ENCODE peak calls at places on chromosomes 3 and 15, in nine cellular contexts. One of them, this sample, is unnamed.

GRCh38 chr3:44241706-44242105 is at the start of gene TOPAZ1:
- DNase-seq in right atrium auricular region: no peak
- DNase-seq in tibial artery: no peak
- DNase-seq in GM12864: no peak
- DNase-seq in GM23338: no peak
- DNase-seq in dorsolateral prefrontal cortex: no peak
- DNase-seq in mammary epithelial cell: no peak
- DNase-seq in fibroblast of lung: no peak
- DNase-seq in CD8-positive, alpha-beta T cell: no peak
- DNase-seq in this sample: no peak

GRCh38 chr15:94047566-94047965 is 183.8 kb upstream of the MCTP2 start:
- DNase-seq in right atrium auricular region: no peak
- DNase-seq in tibial artery: no peak
- DNase-seq in GM12864: no peak
- DNase-seq in GM23338: no peak
- DNase-seq in dorsolateral prefrontal cortex: no peak
- DNase-seq in mammary epithelial cell: no peak
- DNase-seq in fibroblast of lung: no peak
- DNase-seq in CD8-positive, alpha-beta T cell: no peak
- DNase-seq in this sample: no peak

GRCh38 chr15:90868261-90868689 is at the start of gene FURIN:
- DNase-seq in right atrium auricular region: no peak
- DNase-seq in tibial artery: no peak
- DNase-seq in GM12864: no peak
- DNase-seq in GM23338: no peak
- DNase-seq in dorsolateral prefrontal cortex: no peak
- DNase-seq in mammary epithelial cell: no peak
- DNase-seq in fibroblast of lung: no peak
- DNase-seq in CD8-positive, alpha-beta T cell: no peak
- DNase-seq in this sample: no peak

GRCh38 chr15:60731583-60732130 is 252.7 kb upstream of the ICE2 start:
- DNase-seq in right atrium auricular region: no peak
- DNase-seq in tibial artery: no peak
- DNase-seq in GM12864: no peak
- DNase-seq in GM23338: no peak
- DNase-seq in dorsolateral prefrontal cortex: no peak
- DNase-seq in mammary epithelial cell: no peak
- DNase-seq in fibroblast of lung: no peak
- DNase-seq in CD8-positive, alpha-beta T cell: no peak
- DNase-seq in this sample: no peak

GRCh38 chr3:126432361-126432760 is 37.7 kb downstream of the CFAP100 start:
- DNase-seq in right atrium auricular region: peak; percentile 4
- DNase-seq in tibial artery: no peak
- DNase-seq in GM12864: no peak
- DNase-seq in GM23338: no peak
- DNase-seq in dorsolateral prefrontal cortex: no peak
- DNase-seq in mammary epithelial cell: peak; percentile 41
- DNase-seq in fibroblast of lung: peak; percentile 12
- DNase-seq in CD8-positive, alpha-beta T cell: no peak
- DNase-seq in this sample: no peak

GRCh38 chr3:109806929-109807328 is 469.6 kb upstream of the DPPA4 start:
- DNase-seq in right atrium auricular region: no peak
- DNase-seq in tibial artery: no peak
- DNase-seq in GM12864: no peak
- DNase-seq in GM23338: no peak
- DNase-seq in dorsolateral prefrontal cortex: no peak
- DNase-seq in mammary epithelial cell: peak; percentile 78
- DNase-seq in fibroblast of lung: peak; percentile 31
- DNase-seq in CD8-positive, alpha-beta T cell: peak; percentile 32
- DNase-seq in this sample: no peak

GRCh38 chr3:29202368-29202767 is 78.5 kb upstream of the RBMS3 start:
- DNase-seq in right atrium auricular region: no peak
- DNase-seq in tibial artery: no peak
- DNase-seq in GM12864: no peak
- DNase-seq in GM23338: no peak
- DNase-seq in dorsolateral prefrontal cortex: no peak
- DNase-seq in mammary epithelial cell: no peak
- DNase-seq in fibroblast of lung: peak; percentile 14
- DNase-seq in CD8-positive, alpha-beta T cell: no peak
- DNase-seq in this sample: no peak

GRCh38 chr3:40200754-40201316 is 108.7 kb upstream of the EIF1B start:
- DNase-seq in right atrium auricular region: no peak
- DNase-seq in tibial artery: no peak
- DNase-seq in GM12864: no peak
- DNase-seq in GM23338: no peak
- DNase-seq in dorsolateral prefrontal cortex: no peak
- DNase-seq in mammary epithelial cell: no peak
- DNase-seq in fibroblast of lung: no peak
- DNase-seq in CD8-positive, alpha-beta T cell: no peak
- DNase-seq in this sample: no peak

GRCh38 chr15:27271258-27271657 is 300.3 kb downstream of the GABRG3 start:
- DNase-seq in right atrium auricular region: no peak
- DNase-seq in tibial artery: no peak
- DNase-seq in GM12864: no peak
- DNase-seq in GM23338: peak; percentile 67
- DNase-seq in dorsolateral prefrontal cortex: no peak
- DNase-seq in mammary epithelial cell: no peak
- DNase-seq in fibroblast of lung: no peak
- DNase-seq in CD8-positive, alpha-beta T cell: no peak
- DNase-seq in this sample: no peak

GRCh38 chr15:66763186-66764066 is 61.4 kb downstream of the SMAD6 start:
- DNase-seq in right atrium auricular region: peak; percentile 94
- DNase-seq in tibial artery: peak; percentile 92
- DNase-seq in GM12864: no peak
- DNase-seq in GM23338: no peak
- DNase-seq in dorsolateral prefrontal cortex: no peak
- DNase-seq in mammary epithelial cell: no peak
- DNase-seq in fibroblast of lung: no peak
- DNase-seq in CD8-positive, alpha-beta T cell: no peak
- DNase-seq in this sample: no peak

GRCh38 chr3:119352863-119353527 is 58.8 kb downstream of the ARHGAP31 start:
- DNase-seq in right atrium auricular region: no peak
- DNase-seq in tibial artery: no peak
- DNase-seq in GM12864: peak; percentile 37
- DNase-seq in GM23338: peak; percentile 54
- DNase-seq in dorsolateral prefrontal cortex: no peak
- DNase-seq in mammary epithelial cell: peak; percentile 11
- DNase-seq in fibroblast of lung: peak; percentile 80
- DNase-seq in CD8-positive, alpha-beta T cell: no peak
- DNase-seq in this sample: peak; percentile 24

GRCh38 chr15:20345401-20345958 is 196.1 kb downstream of the GOLGA6L6 start:
- DNase-seq in right atrium auricular region: no peak
- DNase-seq in tibial artery: no peak
- DNase-seq in GM12864: no peak
- DNase-seq in GM23338: no peak
- DNase-seq in dorsolateral prefrontal cortex: no peak
- DNase-seq in mammary epithelial cell: no peak
- DNase-seq in fibroblast of lung: no peak
- DNase-seq in CD8-positive, alpha-beta T cell: no peak
- DNase-seq in this sample: no peak

GRCh38 chr3:27494784-27495183 is 10.6 kb upstream of the SLC4A7 start:
- DNase-seq in right atrium auricular region: no peak
- DNase-seq in tibial artery: no peak
- DNase-seq in GM12864: no peak
- DNase-seq in GM23338: no peak
- DNase-seq in dorsolateral prefrontal cortex: no peak
- DNase-seq in mammary epithelial cell: no peak
- DNase-seq in fibroblast of lung: no peak
- DNase-seq in CD8-positive, alpha-beta T cell: no peak
- DNase-seq in this sample: no peak

GRCh38 chr3:62261121-62261520 is 112.2 kb downstream of the FEZF2 start:
- DNase-seq in right atrium auricular region: no peak
- DNase-seq in tibial artery: no peak
- DNase-seq in GM12864: no peak
- DNase-seq in GM23338: no peak
- DNase-seq in dorsolateral prefrontal cortex: no peak
- DNase-seq in mammary epithelial cell: peak; percentile 82
- DNase-seq in fibroblast of lung: no peak
- DNase-seq in CD8-positive, alpha-beta T cell: no peak
- DNase-seq in this sample: no peak

DNA sequence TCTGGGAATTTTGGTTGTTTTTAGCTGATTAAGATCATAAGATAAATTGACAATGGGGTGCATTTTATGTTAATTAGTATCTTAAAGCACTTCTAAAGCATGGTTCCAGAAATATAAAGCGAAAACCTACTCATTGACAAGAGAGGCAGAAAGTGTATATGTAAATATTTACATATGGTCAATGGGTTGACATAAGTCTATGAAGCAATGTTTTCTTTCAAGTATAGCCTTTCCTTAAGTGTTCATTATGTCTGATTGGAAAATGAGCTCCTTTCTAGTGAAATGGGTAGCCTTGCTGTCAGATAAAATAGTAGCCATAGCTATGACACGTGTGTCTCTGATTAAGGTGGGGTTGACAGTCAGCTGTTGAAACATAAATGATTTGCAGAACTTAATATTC is 365.2 kb upstream of the AGTR1 start:
- DNase-seq in right atrium auricular region: no peak
- DNase-seq in tibial artery: no peak
- DNase-seq in GM12864: no peak
- DNase-seq in GM23338: no peak
- DNase-seq in dorsolateral prefrontal cortex: no peak
- DNase-seq in mammary epithelial cell: no peak
- DNase-seq in fibroblast of lung: no peak
- DNase-seq in CD8-positive, alpha-beta T cell: no peak
- DNase-seq in this sample: no peak
- H3K4me3 ChIP-seq in right atrium auricular region: no peak overlapping the region
- H3K4me3 ChIP-seq in tibial artery: no peak overlapping the region
- H3K4me3 ChIP-seq in GM12864: no peak overlapping the region
- H3K4me3 ChIP-seq in GM23338: no peak overlapping the region
- H3K4me3 ChIP-seq in dorsolateral prefrontal cortex: no peak overlapping the region
- H3K4me3 ChIP-seq in mammary epithelial cell: no peak overlapping the region
- H3K4me3 ChIP-seq in fibroblast of lung: no peak overlapping the region
- H3K4me3 ChIP-seq in CD8-positive, alpha-beta T cell: no peak overlapping the region
- H3K4me3 ChIP-seq in this sample: no peak overlapping the region

DNA sequence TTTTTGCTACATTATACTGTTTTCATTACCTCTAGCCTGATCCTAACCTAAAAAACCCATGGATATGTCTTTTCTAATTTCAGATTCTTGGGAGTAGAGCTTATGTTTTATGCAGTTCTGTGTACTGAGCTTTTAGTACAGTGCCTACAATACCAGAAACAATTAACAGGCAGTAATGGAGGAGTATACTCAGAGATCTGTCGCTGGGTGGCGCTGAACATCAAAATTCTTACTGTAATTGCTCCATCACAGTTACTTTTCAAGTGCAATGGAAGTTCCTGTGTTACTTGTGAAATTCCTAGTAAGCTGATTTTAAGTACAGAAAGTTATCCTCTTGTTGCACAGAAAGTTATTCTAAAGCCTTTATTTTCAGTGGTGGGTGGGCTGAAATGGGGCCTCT is 66.9 kb downstream of the RNF13 start:
- DNase-seq in right atrium auricular region: peak; percentile 69
- DNase-seq in tibial artery: peak; percentile 71
- DNase-seq in GM12864: no peak
- DNase-seq in GM23338: peak; percentile 82
- DNase-seq in dorsolateral prefrontal cortex: peak; percentile 82
- DNase-seq in mammary epithelial cell: peak; percentile 49
- DNase-seq in fibroblast of lung: peak; percentile 78
- DNase-seq in CD8-positive, alpha-beta T cell: no peak
- DNase-seq in this sample: peak; percentile 27
- TF ChIP-seq CTCF in right atrium auricular region: peak; percentile 66
- TF ChIP-seq CTCF in tibial artery: peak; percentile 43
- TF ChIP-seq CTCF in GM12864: peak; percentile 42
- TF ChIP-seq CTCF in GM23338: peak; percentile 76
- TF ChIP-seq CTCF in dorsolateral prefrontal cortex: peak; percentile 78
- TF ChIP-seq CTCF in mammary epithelial cell: peak; percentile 71
- TF ChIP-seq CTCF in fibroblast of lung: peak; percentile 70
- TF ChIP-seq CTCF in CD8-positive, alpha-beta T cell: peak; percentile 43
- TF ChIP-seq CTCF in this sample: peak; percentile 73

DNA sequence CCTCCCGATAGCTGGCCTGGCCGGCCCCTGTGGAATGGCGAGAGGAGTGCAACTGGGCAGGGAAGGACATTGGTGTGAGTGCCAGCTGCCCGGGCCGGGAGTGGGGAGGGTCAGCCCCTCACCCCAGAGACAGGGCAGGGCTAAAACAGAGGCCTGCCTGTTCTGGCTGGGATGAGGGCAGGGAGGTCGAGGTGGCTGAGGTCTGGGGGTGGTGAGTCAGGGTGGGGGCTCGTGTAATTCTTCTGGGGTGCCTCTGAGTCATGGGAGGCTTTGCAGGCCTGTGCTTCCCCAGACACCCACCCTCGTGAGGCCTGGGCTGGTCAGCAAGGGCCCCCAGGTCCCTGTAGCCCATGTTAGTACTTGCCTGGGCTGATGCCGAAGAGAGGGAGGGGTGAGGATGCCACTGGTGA is 1.5 kb downstream of the SEMA3B start:
- DNase-seq in right atrium auricular region: no peak
- DNase-seq in tibial artery: no peak
- DNase-seq in GM12864: no peak
- DNase-seq in GM23338: no peak
- DNase-seq in dorsolateral prefrontal cortex: no peak
- DNase-seq in mammary epithelial cell: peak; percentile 40
- DNase-seq in fibroblast of lung: no peak
- DNase-seq in CD8-positive, alpha-beta T cell: no peak
- DNase-seq in this sample: no peak
- H3K4me3 ChIP-seq in right atrium auricular region: no peak overlapping the region
- H3K4me3 ChIP-seq in tibial artery: no peak overlapping the region
- H3K4me3 ChIP-seq in GM12864: no peak overlapping the region
- H3K4me3 ChIP-seq in GM23338: no peak overlapping the region
- H3K4me3 ChIP-seq in dorsolateral prefrontal cortex: no peak overlapping the region
- H3K4me3 ChIP-seq in mammary epithelial cell: no peak overlapping the region
- H3K4me3 ChIP-seq in fibroblast of lung: no peak overlapping the region
- H3K4me3 ChIP-seq in CD8-positive, alpha-beta T cell: no peak overlapping the region
- H3K4me3 ChIP-seq in this sample: peak overlapping the region; percentile 51

GRCh38 chr15:96403071-96403470 is 72.6 kb downstream of the NR2F2 start:
- DNase-seq in right atrium auricular region: no peak
- DNase-seq in tibial artery: no peak
- DNase-seq in GM12864: no peak
- DNase-seq in GM23338: no peak
- DNase-seq in dorsolateral prefrontal cortex: no peak
- DNase-seq in mammary epithelial cell: no peak
- DNase-seq in fibroblast of lung: no peak
- DNase-seq in CD8-positive, alpha-beta T cell: no peak
- DNase-seq in this sample: no peak
- TF ChIP-seq CTCF in right atrium auricular region: no peak
- TF ChIP-seq CTCF in tibial artery: no peak
- TF ChIP-seq CTCF in GM12864: no peak
- TF ChIP-seq CTCF in GM23338: no peak
- TF ChIP-seq CTCF in dorsolateral prefrontal cortex: no peak
- TF ChIP-seq CTCF in mammary epithelial cell: no peak
- TF ChIP-seq CTCF in fibroblast of lung: no peak
- TF ChIP-seq CTCF in CD8-positive, alpha-beta T cell: no peak
- TF ChIP-seq CTCF in this sample: no peak